ENCODE peak calls at places on chromosomes 13 and 19, in five cellular contexts. M is brain microvascular endothelial cell, O is stomach, B is tibial artery, L is NB4. T is an unnamed sample.

GRCh38 chr19:10808937-10809655 is 26.9 kb downstream of the TMED1 start:
- DNase-seq in M (peak), O (peak), L (peak), B (no peak), T (no peak)

GRCh38 chr13:44141213-44141724 is 232.4 kb upstream of the SERP2 start:
- DNase-seq in M (no peak), O (no peak), L (peak), B (no peak), T (no peak)

GRCh38 chr19:11092181-11092538 is 2.9 kb downstream of the LDLR start:
- DNase-seq in M (peak), L (peak), O (no peak), B (no peak), T (peak)

GRCh38 chr13:34502011-34502410 is 440.1 kb upstream of the NBEA start:
- DNase-seq in O (no peak), L (no peak), M (no peak), B (no peak), T (no peak)

GRCh38 chr19:5254543-5254942 is 86.1 kb downstream of the PTPRS start:
- DNase-seq in M (no peak), O (no peak), B (no peak), L (no peak), T (no peak)

GRCh38 chr13:43087960-43088580 is 64.7 kb downstream of the DNAJC15 start:
- DNase-seq in O (no peak), M (peak), L (no peak), B (no peak), T (no peak)

GRCh38 chr13:76795701-76796695 is 90.2 kb downstream of the KCTD12 start:
- DNase-seq in L (no peak), O (no peak), B (no peak), M (peak), T (no peak)

GRCh38 chr19:4338441-4339350 is at the start of gene STAP2:
- DNase-seq in L (no peak), B (no peak), M (no peak), O (peak), T (peak)

GRCh38 chr19:28289294-28290063 is 923.5 kb downstream of the UQCRFS1 start:
- DNase-seq in M (no peak), L (no peak), B (no peak), O (no peak), T (peak)

GRCh38 chr13:32846020-32846451 is 170.2 kb upstream of the KL start:
- DNase-seq in M (no peak), B (no peak), L (no peak), O (no peak), T (no peak)

GRCh38 chr13:74641586-74641985 is 507.4 kb upstream of the KLF12 start:
- DNase-seq in B (no peak), O (no peak), L (no peak), M (peak), T (peak)

GRCh38 chr19:53903055-53903680 is 5.9 kb upstream of the CACNG7 start:
- DNase-seq in B (no peak), O (no peak), M (no peak), L (peak), T (no peak)

GRCh38 chr13:30276178-30276577 is 31.2 kb downstream of the KATNAL1 start:
- DNase-seq in B (no peak), O (no peak), M (no peak), L (no peak), T (peak)

GRCh38 chr13:75637101-75637774 is 1.1 kb downstream of the LMO7 start:
- DNase-seq in L (no peak), B (no peak), M (no peak), O (no peak), T (no peak)

GRCh38 chr19:15378529-15379082 is 981 bp downstream of the AKAP8 start:
- DNase-seq in O (peak), L (peak), B (peak), M (peak), T (no peak)

GRCh38 chr13:48532146-48532472 is 771 bp downstream of the RCBTB2 start:
- DNase-seq in O (no peak), M (no peak), L (no peak), B (no peak), T (peak)

GRCh38 chr19:33684550-33685303 is 63.0 kb downstream of the CHST8 start:
- DNase-seq in L (no peak), B (no peak), O (no peak), M (no peak), T (no peak)

GRCh38 chr19:54095136-54095858 is 5.3 kb downstream of the OSCAR start:
- DNase-seq in O (no peak), B (no peak), M (no peak), L (no peak), T (no peak)

GRCh38 chr19:35518313-35518712 is 4.9 kb upstream of the DMKN start:
- DNase-seq in B (no peak), M (peak), L (no peak), O (no peak), T (peak)

GRCh38 chr13:111210488-111210887 is 95.4 kb downstream of the ARHGEF7 start:
- DNase-seq in B (no peak), L (no peak), M (peak), O (no peak), T (no peak)

GRCh38 chr13:61774903-61775302 is 359.3 kb upstream of the PCDH20 start:
- DNase-seq in B (no peak), M (no peak), O (no peak), L (no peak), T (no peak)

GRCh38 chr13:64074989-64075474 is 2659.4 kb upstream of the PCDH20 start:
- DNase-seq in O (peak), L (no peak), M (no peak), B (no peak), T (no peak)

GRCh38 chr19:17495639-17496265 is 15.7 kb upstream of the PGLS start:
- DNase-seq in B (no peak), O (no peak), L (no peak), M (no peak), T (no peak)

GRCh38 chr13:36839281-36839680 is 20.3 kb downstream of the RFXAP start:
- DNase-seq in L (no peak), M (no peak), B (no peak), O (no peak), T (peak)

GRCh38 chr13:93640452-93640851 is 413.8 kb downstream of the GPC6 start:
- DNase-seq in B (no peak), L (no peak), M (no peak), O (no peak), T (no peak)

GRCh38 chr13:57631607-57632275 is at the start of gene PCDH17:
- DNase-seq in L (no peak), B (peak), M (peak), O (peak), T (no peak)

GRCh38 chr19:6458695-6459355 is 767 bp downstream of the SLC25A23 start:
- DNase-seq in O (peak), B (no peak), L (no peak), M (no peak), T (no peak)

GRCh38 chr19:40716031-40716654 is 543 bp downstream of the COQ8B start:
- DNase-seq in L (no peak), M (peak), O (no peak), B (peak), T (peak)

GRCh38 chr19:572891-573825 is 762 bp downstream of the BSG start:
- DNase-seq in M (peak), L (peak), O (peak), B (no peak), T (no peak)

GRCh38 chr19:33375156-33375744 is 1.7 kb downstream of the CEBPG start:
- DNase-seq in B (no peak), O (no peak), L (no peak), M (no peak), T (no peak)

GRCh38 chr19:45613926-45614725 is 12.1 kb upstream of the GPR4 start:
- DNase-seq in O (peak), L (peak), B (no peak), M (peak), T (peak)

GRCh38 chr19:21308778-21309177 is 20.4 kb downstream of the ZNF708 start:
- DNase-seq in L (peak), B (no peak), M (no peak), O (no peak), T (no peak)

GRCh38 chr19:49657493-49658138 is 8.0 kb downstream of the IRF3 start:
- DNase-seq in L (no peak), O (no peak), B (no peak), M (no peak), T (no peak)

GRCh38 chr19:18596752-18597157 is 8.2 kb downstream of the REX1BD start:
- DNase-seq in B (peak), O (peak), M (no peak), L (peak), T (no peak)

GRCh38 chr19:6772028-6772865 is at the start of gene VAV1:
- DNase-seq in B (peak), O (peak), M (no peak), L (peak), T (no peak)

GRCh38 chr19:5772416-5772815 is 12.1 kb downstream of the PRR22 start:
- DNase-seq in O (no peak), L (no peak), B (no peak), M (no peak), T (no peak)

GRCh38 chr19:45403781-45404556 is 900 bp downstream of the PPP1R13L start:
- DNase-seq in L (peak), O (peak), M (peak), B (peak), T (no peak)

GRCh38 chr19:44142014-44142523 is 715 bp downstream of the ZNF234 start:
- DNase-seq in M (peak), L (peak), O (no peak), B (no peak), T (no peak)

GRCh38 chr19:28436320-28436719 is 776.6 kb downstream of the UQCRFS1 start:
- DNase-seq in L (no peak), B (no peak), M (no peak), O (no peak), T (no peak)

GRCh38 chr19:48642862-48643261 is 3.1 kb downstream of the CA11 start:
- DNase-seq in L (peak), M (no peak), B (no peak), O (no peak), T (no peak)

GRCh38 chr19:48644839-48645651 is 942 bp downstream of the CA11 start:
- DNase-seq in O (peak), L (peak), B (peak), M (peak), T (no peak)

GRCh38 chr19:48645652-48646191 is at the start of gene CA11:
- DNase-seq in M (no peak), O (no peak), B (no peak), L (peak), T (no peak)

GRCh38 chr19:48646192-48646911 is 365 bp upstream of the CA11 start:
- DNase-seq in M (peak), L (peak), B (peak), O (peak), T (no peak)

GRCh38 chr19:48644355-48644754 is 1.6 kb downstream of the CA11 start:
- DNase-seq in M (no peak), O (no peak), L (no peak), B (no peak), T (no peak)
- H3K4me3 ChIP-seq in M (no peak), O (peak), L (no peak), B (peak), T (peak)

DNA sequence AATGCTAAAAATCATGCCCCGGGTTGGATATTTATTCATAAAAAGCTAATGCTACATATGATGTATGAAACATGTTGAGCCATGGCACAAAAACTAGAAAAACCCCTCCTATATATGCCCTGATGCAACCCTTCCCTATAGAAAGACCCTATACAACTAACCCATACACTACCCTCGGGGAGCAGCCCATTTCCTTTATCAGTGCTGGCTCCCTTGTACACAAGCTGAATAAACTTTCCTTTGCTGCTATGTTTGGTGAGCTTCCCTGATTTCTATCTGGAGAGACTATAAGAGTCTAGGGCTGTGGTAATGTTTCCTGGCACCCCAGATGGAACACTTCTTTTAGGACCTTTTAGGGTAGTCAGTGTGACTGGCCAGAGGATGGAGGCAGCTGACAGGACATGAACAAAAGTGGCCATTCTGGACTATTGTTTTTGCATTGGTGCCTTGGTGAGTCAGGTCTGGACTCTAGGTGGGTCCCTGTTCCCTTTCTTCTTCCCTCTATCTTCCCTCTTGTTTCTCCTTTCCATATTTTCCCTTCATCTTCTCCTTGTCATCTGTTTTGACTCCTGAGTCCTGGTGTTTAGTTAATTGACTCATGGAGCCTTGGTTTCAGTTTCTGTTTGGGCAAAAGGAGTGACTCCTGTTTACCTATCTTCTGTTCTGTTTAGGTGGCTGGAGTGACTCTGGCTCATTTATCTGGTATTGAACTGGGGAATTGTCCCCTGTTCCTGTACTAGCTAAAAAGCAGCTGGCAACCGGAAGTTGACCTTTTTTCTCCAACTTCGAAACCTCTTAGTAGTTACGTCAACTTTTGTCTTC is 1321.8 kb upstream of the PCDH9 start:
- DNase-seq in B (no peak), L (no peak), M (no peak), O (no peak), T (no peak)
- TF ChIP-seq CTCF in B (no peak), L (no peak), M (no peak), O (no peak), T (no peak)

DNA sequence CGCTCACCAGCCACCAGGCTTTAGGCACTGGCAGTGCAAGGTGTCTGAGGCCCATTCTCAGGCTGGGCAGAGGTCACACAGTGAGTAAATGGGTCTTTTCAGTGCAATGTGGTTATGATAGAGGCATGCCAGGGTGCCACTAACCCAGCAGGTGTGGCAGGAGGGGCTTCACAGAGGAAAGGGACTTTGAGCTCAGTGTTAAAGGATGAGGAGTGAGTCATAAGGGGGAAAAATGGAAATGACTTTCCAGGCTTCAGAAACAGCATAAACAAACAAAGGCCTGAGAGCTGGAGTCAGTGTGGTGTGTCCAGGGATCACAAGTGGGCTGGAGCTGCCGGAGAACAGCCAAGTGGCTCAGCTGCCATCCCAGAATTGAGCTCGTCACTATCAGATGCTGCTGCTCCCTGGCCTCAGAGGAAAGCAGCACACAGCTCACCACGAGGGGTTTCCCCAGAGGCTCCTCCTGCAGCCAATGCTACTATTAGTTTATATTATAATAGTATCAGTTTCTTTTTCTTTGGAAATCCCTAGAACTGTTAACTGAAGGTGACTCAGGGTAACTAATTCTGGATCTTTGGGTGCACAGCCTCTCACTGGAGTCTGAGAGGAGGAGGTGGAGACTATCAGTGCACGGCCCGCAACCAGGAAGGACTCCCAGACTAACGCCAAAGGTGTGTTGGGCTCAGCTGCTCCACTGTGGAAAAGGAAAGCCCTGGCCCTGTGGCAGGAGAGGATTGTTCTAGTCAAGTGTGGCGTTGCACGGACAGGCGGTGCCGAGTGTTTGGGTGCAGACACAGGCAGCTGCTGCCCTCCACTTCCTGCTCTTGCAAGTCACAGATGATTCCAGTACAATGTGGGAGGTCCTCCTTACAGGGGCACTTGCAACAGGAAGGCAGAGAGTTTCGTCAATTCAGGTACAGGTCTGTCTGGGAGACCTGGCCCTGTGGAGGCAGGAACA is 39.5 kb downstream of the DHRS12 start:
- DNase-seq in B (peak), O (peak), M (peak), L (no peak), T (peak)
- H3K4me3 ChIP-seq in B (no peak), O (no peak), M (no peak), L (no peak), T (peak)

DNA sequence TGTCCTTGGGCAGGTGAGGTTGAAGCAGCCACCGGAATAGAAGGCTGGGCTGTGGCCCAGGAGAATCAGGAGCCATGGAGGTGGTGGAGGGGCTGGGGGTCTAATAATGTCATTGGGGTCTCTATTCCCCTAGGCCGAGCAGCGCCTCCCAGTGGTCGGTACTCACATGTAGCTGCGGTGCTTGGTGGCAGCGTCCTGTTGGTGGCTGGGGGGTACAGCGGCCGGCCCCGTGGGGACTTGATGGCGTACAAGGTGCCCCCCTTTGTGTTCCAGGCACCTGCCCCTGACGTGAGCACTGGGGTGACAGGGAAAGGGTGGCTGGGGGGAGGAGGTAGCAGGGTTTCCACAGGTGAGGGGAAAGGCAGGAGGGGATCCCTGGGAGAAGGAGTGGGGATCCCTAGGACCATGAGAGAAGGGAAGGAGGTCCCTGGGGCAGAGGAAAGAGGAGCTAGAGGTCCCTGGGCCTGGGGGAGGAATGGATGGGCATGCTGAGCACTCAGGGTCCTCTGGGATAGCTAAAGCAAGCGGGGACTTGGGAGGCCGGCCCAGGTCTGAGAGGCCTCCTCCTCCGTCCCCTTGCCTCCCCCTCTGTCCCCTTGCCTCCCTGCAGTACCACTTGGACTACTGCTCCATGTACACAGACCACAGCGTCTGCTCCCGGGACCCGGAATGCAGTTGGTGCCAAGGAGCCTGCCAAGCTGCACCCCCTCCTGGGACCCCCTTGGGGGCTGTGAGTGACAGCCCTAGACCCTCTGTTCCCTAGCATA is 18.1 kb downstream of the MEGF8 start:
- DNase-seq in L (no peak), O (no peak), M (no peak), B (no peak), T (no peak)
- TF ChIP-seq CTCF in L (peak), O (no peak), M (peak), B (no peak), T (peak)

DNA sequence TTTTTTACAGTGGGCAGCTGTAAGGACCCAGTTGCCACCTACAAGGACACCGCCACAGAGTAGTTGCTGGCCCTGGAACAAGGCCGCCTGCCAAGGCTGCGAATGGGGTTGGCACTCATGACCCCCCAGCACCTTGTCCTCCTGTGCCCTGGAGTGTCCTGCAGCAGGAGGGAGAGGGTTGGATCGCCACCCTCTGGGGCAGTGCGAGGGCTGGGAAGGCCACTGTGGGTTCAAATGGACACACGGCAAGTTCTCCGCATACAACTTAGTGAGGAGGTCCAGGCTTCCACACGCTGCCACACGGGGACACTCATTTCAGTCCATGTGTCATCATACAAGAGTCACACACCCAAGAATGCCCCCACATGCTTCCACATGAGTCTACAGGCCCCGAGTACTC is 978 bp downstream of the KLK8 start:
- DNase-seq in B (no peak), O (no peak), L (no peak), M (no peak), T (no peak)
- H3K4me3 ChIP-seq in B (no peak), O (no peak), L (no peak), M (no peak), T (no peak)

GRCh38 chr13:25756916-25757315 is 294.9 kb downstream of the SHISA2 start:
- DNase-seq in M (no peak), O (no peak), B (no peak), L (no peak), T (no peak)
- TF ChIP-seq CTCF in M (peak), O (no peak), B (no peak), L (no peak), T (peak)

GRCh38 chr19:55166530-55167268 is at the start of gene DNAAF3:
- DNase-seq in B (peak), L (peak), M (peak), O (peak), T (peak)
- H3K4me3 ChIP-seq in B (peak), L (peak), M (peak), O (peak), T (peak)

GRCh38 chr19:13526552-13526951 is 20.3 kb upstream of the CACNA1A start:
- DNase-seq in M (no peak), O (no peak), L (peak), B (no peak), T (no peak)
- TF ChIP-seq CTCF in M (peak), O (no peak), L (peak), B (no peak), T (peak)